ENCODE peak calls at places on chromosomes 2 and 18, in six cellular contexts. Q is IMR-90, Z is fibroblast of pulmonary artery, M is stomach, N is bronchial epithelial cell, P is transverse colon. A is an unnamed sample.

GRCh38 chr2:141021611-141022010 is 1109.2 kb downstream of the LRP1B start:
- DNase-seq in Q (peak), M (no peak), N (peak), P (no peak), Z (peak), A (no peak)

GRCh38 chr2:85861650-85862049 is 27.1 kb downstream of the ST3GAL5 start:
- DNase-seq in P (no peak), Q (no peak), M (no peak), N (no peak), Z (no peak), A (no peak)

GRCh38 chr18:50602466-50602865 is 42.6 kb downstream of the MAPK4 start:
- DNase-seq in N (peak), P (no peak), Z (no peak), M (no peak), Q (no peak), A (no peak)

GRCh38 chr2:96580771-96581170 is 44.2 kb downstream of the ARID5A start:
- DNase-seq in Z (peak), M (no peak), N (no peak), Q (no peak), P (no peak), A (no peak)

GRCh38 chr2:23397483-23397882 is 12.5 kb downstream of the KLHL29 start:
- DNase-seq in P (peak), Q (no peak), Z (no peak), M (no peak), N (no peak), A (peak)

GRCh38 chr2:170237572-170238120 is 59.7 kb downstream of the MYO3B start:
- DNase-seq in M (no peak), P (no peak), N (no peak), Q (no peak), Z (no peak), A (no peak)

GRCh38 chr2:148874868-148875341 is at the start of gene KIF5C:
- DNase-seq in P (peak), Z (peak), M (peak), N (peak), Q (peak), A (peak)

GRCh38 chr2:181074457-181074856 is 94.1 kb downstream of the UBE2E3 start:
- DNase-seq in P (no peak), Q (peak), N (peak), M (no peak), Z (no peak), A (no peak)

GRCh38 chr2:134668821-134669220 is 50.0 kb downstream of the TMEM163 start:
- DNase-seq in M (peak), P (peak), Q (no peak), Z (no peak), N (no peak), A (no peak)

GRCh38 chr2:23624915-23625314 is 239.9 kb downstream of the KLHL29 start:
- DNase-seq in Z (no peak), P (no peak), M (no peak), Q (no peak), N (no peak), A (no peak)

GRCh38 chr18:78429127-78430108 is 550.2 kb upstream of the SALL3 start:
- DNase-seq in M (no peak), N (no peak), Q (no peak), P (no peak), Z (no peak), A (no peak)

GRCh38 chr2:7992612-7993596 is 689.0 kb upstream of the ID2 start:
- DNase-seq in Q (peak), P (no peak), N (peak), M (no peak), Z (peak), A (no peak)

GRCh38 chr18:58221060-58221725 is 177.2 kb downstream of the NEDD4L start:
- DNase-seq in Q (peak), Z (peak), M (peak), N (peak), P (peak), A (no peak)

GRCh38 chr18:75293591-75293990 is 83.0 kb downstream of the TSHZ1 start:
- DNase-seq in M (no peak), P (no peak), Q (peak), Z (no peak), N (peak), A (no peak)

GRCh38 chr2:7658486-7658885 is 741.3 kb downstream of the RNF144A start:
- DNase-seq in P (no peak), N (no peak), M (no peak), Z (no peak), Q (no peak), A (no peak)

GRCh38 chr2:241959751-241960269 is 90.3 kb downstream of the RTP5 start:
- DNase-seq in N (no peak), M (no peak), P (no peak), Q (no peak), Z (no peak), A (no peak)

GRCh38 chr18:26301681-26302080 is 75.4 kb downstream of the TAF4B start:
- DNase-seq in N (no peak), M (no peak), Z (peak), Q (no peak), P (no peak), A (no peak)

GRCh38 chr2:174771631-174772491 is 7.6 kb upstream of the CHRNA1 start:
- DNase-seq in P (peak), N (peak), M (peak), Q (peak), Z (peak), A (peak)
- H3K4me3 ChIP-seq in P (no peak), N (no peak), M (no peak), Q (no peak), Z (no peak), A (no peak)

GRCh38 chr2:31886700-31887099 is 124.1 kb downstream of the MEMO1 start:
- DNase-seq in N (peak), M (no peak), Q (no peak), Z (peak), P (no peak), A (no peak)
- H3K4me3 ChIP-seq in N (no peak), M (no peak), Q (no peak), Z (no peak), P (no peak), A (no peak)

DNA sequence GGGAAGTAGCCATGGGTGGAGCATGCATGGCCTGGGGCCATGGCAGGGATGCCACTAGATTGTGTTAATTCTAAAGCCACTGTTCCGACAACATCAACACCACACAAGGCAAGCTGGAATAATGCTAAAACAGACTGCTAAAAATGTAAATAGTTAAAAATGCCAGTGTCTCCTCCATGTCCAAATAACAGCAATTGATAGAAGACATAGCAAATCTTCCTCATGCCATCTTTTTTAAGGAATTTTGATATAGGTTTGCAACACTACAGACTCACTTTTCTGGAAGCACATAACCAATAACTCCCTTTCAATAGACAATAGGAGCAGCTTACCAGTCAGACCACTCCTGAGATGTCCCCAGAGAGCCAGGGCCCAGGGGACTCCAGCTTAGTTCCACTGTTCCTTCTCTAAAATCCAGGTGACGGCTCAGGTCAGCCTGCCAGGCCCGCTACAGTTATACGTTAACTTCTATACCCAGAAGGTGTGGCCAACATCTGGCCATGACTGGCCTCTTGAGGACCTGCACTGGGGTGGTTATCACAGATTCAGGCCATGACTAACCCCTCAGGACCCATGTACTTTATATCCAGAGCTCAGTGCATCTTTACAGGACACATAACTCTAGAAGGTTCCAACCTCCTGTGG is 20.3 kb downstream of the TUBB6 start:
- DNase-seq in N (no peak), Z (no peak), Q (no peak), M (no peak), P (no peak), A (no peak)
- H3K4me3 ChIP-seq in N (no peak), Z (no peak), Q (no peak), M (no peak), P (no peak), A (no peak)

GRCh38 chr18:5707586-5707985 is 163.8 kb upstream of the EPB41L3 start:
- DNase-seq in N (no peak), P (no peak), Z (no peak), Q (no peak), M (no peak), A (no peak)

GRCh38 chr18:5705393-5705792 is 161.6 kb upstream of the EPB41L3 start:
- DNase-seq in M (no peak), P (no peak), Z (no peak), Q (no peak), N (no peak), A (no peak)

GRCh38 chr18:5710235-5710634 is 166.4 kb upstream of the EPB41L3 start:
- DNase-seq in M (no peak), N (no peak), Z (no peak), P (no peak), Q (no peak), A (no peak)

GRCh38 chr18:5710676-5711075 is 166.9 kb upstream of the EPB41L3 start:
- DNase-seq in P (no peak), Q (no peak), Z (no peak), M (no peak), N (no peak), A (no peak)

DNA sequence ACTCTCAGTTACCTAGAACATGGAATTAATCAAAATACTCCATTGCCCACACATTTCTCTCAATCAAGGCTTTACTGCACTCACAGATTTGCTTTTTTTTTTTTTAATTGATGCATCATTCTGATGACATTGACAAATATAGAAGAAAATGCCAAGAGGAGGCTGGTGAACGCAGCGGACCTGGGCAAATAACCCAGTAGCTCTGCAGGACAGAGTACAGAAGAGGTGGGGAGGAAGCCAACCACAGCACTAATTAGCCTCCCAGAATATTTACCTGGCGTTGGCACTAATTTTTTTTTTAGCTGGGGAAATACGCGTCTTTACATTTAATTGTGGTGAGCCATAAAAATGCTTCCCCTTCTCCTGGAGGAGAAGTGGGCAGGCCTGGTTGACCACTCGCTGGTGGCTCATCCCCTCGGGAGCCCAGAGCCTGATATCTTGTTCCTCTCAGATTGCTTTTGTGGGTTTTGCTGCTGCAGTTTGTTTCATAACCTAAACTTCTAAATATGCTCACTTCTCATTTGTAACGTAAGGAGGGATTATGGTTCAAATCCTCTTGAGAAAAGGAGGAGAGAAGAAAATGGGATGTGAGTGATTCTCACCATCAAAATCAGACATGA is 165.8 kb upstream of the EPB41L3 start:
- DNase-seq in N (no peak), Q (no peak), P (no peak), M (no peak), Z (no peak), A (no peak)
- H3K4me3 ChIP-seq in N (no peak), Q (no peak), P (no peak), M (no peak), Z (no peak), A (no peak)

GRCh38 chr2:47696478-47696831 is 86.5 kb upstream of the MSH6 start:
- DNase-seq in Z (no peak), P (no peak), N (no peak), M (no peak), Q (no peak), A (no peak)
- H3K4me3 ChIP-seq in Z (no peak), P (no peak), N (no peak), M (no peak), Q (no peak), A (no peak)

GRCh38 chr2:42495611-42496010 is 1.8 kb upstream of the KCNG3 start:
- DNase-seq in P (no peak), N (no peak), Z (no peak), Q (no peak), M (no peak), A (no peak)
- H3K4me3 ChIP-seq in P (no peak), N (no peak), Z (no peak), Q (no peak), M (no peak), A (no peak)

GRCh38 chr2:28348149-28348567 is 44.5 kb upstream of the FOSL2 start:
- DNase-seq in N (no peak), Z (no peak), M (no peak), P (no peak), Q (no peak), A (peak)
- H3K4me3 ChIP-seq in N (no peak), Z (no peak), M (no peak), P (no peak), Q (no peak), A (no peak)

A was measured in mucosa of descending colon.